ENCODE peak calls at places on chromosomes 2 and 18, in four cellular contexts. H is uterus, F is T47D, J is HFFc6. P is an unnamed sample.

GRCh38 chr2:159044804-159045286 is 76.4 kb downstream of the TANC1 start:
- DNase-seq in H (no peak), F (no peak), J (peak; percentile 12), P (no peak)

GRCh38 chr2:9268310-9269081 is 61.9 kb downstream of the ASAP2 start:
- DNase-seq in J (no peak), H (no peak), F (no peak), P (peak; percentile 48)

GRCh38 chr2:212595036-212595654 is 56.5 kb upstream of the ERBB4 start:
- DNase-seq in F (peak; percentile 32), J (peak; percentile 28), H (no peak), P (peak; percentile 7)

GRCh38 chr2:85707304-85707703 is 13.1 kb downstream of the GNLY start:
- DNase-seq in F (peak; percentile 85), H (peak; percentile 78), J (peak; percentile 85), P (peak; percentile 69)

GRCh38 chr2:189698020-189698887 is 23.8 kb downstream of the ANKAR start:
- DNase-seq in H (peak; percentile 64), F (peak; percentile 57), J (peak; percentile 51), P (no peak)

GRCh38 chr2:19362652-19363473 is 4.4 kb upstream of the OSR1 start:
- DNase-seq in J (peak; percentile 85), F (peak; percentile 86), H (peak; percentile 86), P (peak; percentile 81)

GRCh38 chr2:72781500-72781899 is 44.3 kb downstream of the EXOC6B start:
- DNase-seq in H (no peak), F (peak; percentile 27), J (no peak), P (no peak)

GRCh38 chr2:120908314-120908975 is 172.8 kb downstream of the GLI2 start:
- DNase-seq in J (no peak), F (no peak), H (no peak), P (no peak)

GRCh38 chr2:221758076-221758475 is 186.0 kb upstream of the EPHA4 start:
- DNase-seq in J (no peak), F (no peak), H (no peak), P (no peak)

GRCh38 chr2:27356056-27356381 is 545 bp downstream of the GTF3C2 start:
- DNase-seq in F (peak; percentile 57), J (peak; percentile 57), H (no peak), P (peak; percentile 60)

GRCh38 chr2:120991401-120991800 is 255.7 kb downstream of the GLI2 start:
- DNase-seq in F (no peak), J (no peak), H (peak; percentile 2), P (peak; percentile 4)

GRCh38 chr2:143524001-143524608 is 394.9 kb downstream of the ARHGAP15 start:
- DNase-seq in J (peak; percentile 77), F (peak; percentile 37), H (no peak), P (no peak)

GRCh38 chr2:18047896-18048657 is 169.6 kb downstream of the KCNS3 start:
- DNase-seq in J (peak; percentile 77), H (no peak), F (peak; percentile 35), P (no peak)

GRCh38 chr18:35835366-35835765 is 137.1 kb upstream of the RMP24 start:
- DNase-seq in H (no peak), F (peak; percentile 84), J (no peak), P (no peak)

GRCh38 chr18:61912476-61912875 is 19.7 kb upstream of the RNF152 start:
- DNase-seq in J (no peak), H (no peak), F (no peak), P (no peak)

GRCh38 chr2:112680666-112681101 is 34.9 kb downstream of the SLC20A1 start:
- DNase-seq in J (no peak), F (peak; percentile 27), H (no peak), P (no peak)

GRCh38 chr2:240375024-240375645 is 60.3 kb upstream of the GPC1 start:
- DNase-seq in F (no peak), H (no peak), J (no peak), P (no peak)

GRCh38 chr2:111965062-111965461 is 66.7 kb downstream of the MERTK start:
- DNase-seq in J (no peak), F (no peak), H (no peak), P (no peak)

GRCh38 chr2:159867557-159868330 is 69.7 kb upstream of the CD302 start:
- DNase-seq in F (peak; percentile 44), J (no peak), H (no peak), P (no peak)

GRCh38 chr2:119692954-119693353 is 14.0 kb downstream of the TMEM177 start:
- DNase-seq in J (no peak), F (no peak), H (no peak), P (no peak)

GRCh38 chr18:63144748-63145147 is 174.8 kb downstream of the BCL2 start:
- DNase-seq in J (no peak), H (no peak), F (no peak), P (no peak)

GRCh38 chr2:239310401-239311061 is 90.3 kb downstream of the HDAC4 start:
- DNase-seq in F (no peak), J (no peak), H (peak; percentile 17), P (no peak)

GRCh38 chr2:21757805-21758204 is 634.0 kb downstream of the TDRD15 start:
- DNase-seq in H (no peak), F (no peak), J (no peak), P (no peak)

GRCh38 chr2:56483081-56483480 is 299.3 kb downstream of the CCDC85A start:
- DNase-seq in F (no peak), J (no peak), H (no peak), P (no peak)

GRCh38 chr18:57863706-57864105 is 60.6 kb upstream of the ATP8B1 start:
- DNase-seq in J (no peak), H (no peak), F (no peak), P (no peak)

GRCh38 chr18:9249254-9249653 is 85.3 kb upstream of the TWSG1 start:
- DNase-seq in F (no peak), J (no peak), H (no peak), P (no peak)

GRCh38 chr2:31197166-31197565 is 20.1 kb downstream of the CAPN14 start:
- DNase-seq in H (no peak), F (peak; percentile 62), J (no peak), P (no peak)

GRCh38 chr2:233565685-233566140 is 869 bp downstream of the USP40 start:
- DNase-seq in H (no peak), F (no peak), J (no peak), P (no peak)

GRCh38 chr2:11955883-11956282 is 209.5 kb downstream of the LPIN1 start:
- DNase-seq in J (no peak), H (no peak), F (no peak), P (no peak)

GRCh38 chr2:62014102-62014501 is 108.6 kb downstream of the COMMD1 start:
- DNase-seq in F (peak; percentile 76), H (peak; percentile 77), J (peak; percentile 21), P (peak; percentile 75)

GRCh38 chr2:139885921-139886498 is 1105.8 kb upstream of the NXPH2 start:
- DNase-seq in F (no peak), H (no peak), J (no peak), P (no peak)

GRCh38 chr2:64941751-64942150 is 47.4 kb upstream of the SLC1A4 start:
- DNase-seq in J (no peak), H (no peak), F (no peak), P (no peak)

GRCh38 chr2:226211439-226211838 is 588.2 kb downstream of the IRS1 start:
- DNase-seq in H (no peak), F (peak; percentile 39), J (peak; percentile 67), P (no peak)

GRCh38 chr2:38666578-38666926 is 638 bp downstream of the GALM start:
- DNase-seq in F (peak; percentile 25), H (no peak), J (no peak), P (no peak)

P was measured in D341Med.